ENCODE peak calls at places on chromosomes 12 and 14, in four cellular contexts. One of them, this sample, is unnamed. For H3K4me1, the result is how much of the 10 kb centered on the place peaks cover.

GRCh38 chr12:55446334-55446733 is 2.5 kb downstream of the OR6C2 start:
- DNase-seq in PC-3: peak
- DNase-seq in Peyer's patch: no peak
- DNase-seq in adrenal gland: no peak
- DNase-seq in this sample: no peak

GRCh38 chr14:100836053-100836805 is 10.3 kb downstream of the MEG3 start:
- DNase-seq in PC-3: no peak
- DNase-seq in adrenal gland: no peak
- DNase-seq in Peyer's patch: no peak
- DNase-seq in this sample: no peak

GRCh38 chr14:103846569-103847438 is 571 bp downstream of the PPP1R13B start:
- DNase-seq in PC-3: peak
- DNase-seq in Peyer's patch: peak
- DNase-seq in adrenal gland: peak
- DNase-seq in this sample: peak

GRCh38 chr12:113844495-113845175 is 121.5 kb downstream of the RBM19 start:
- DNase-seq in adrenal gland: no peak
- DNase-seq in PC-3: no peak
- DNase-seq in Peyer's patch: no peak
- DNase-seq in this sample: no peak

GRCh38 chr12:128323115-128323514 is 56.1 kb downstream of the TMEM132C start:
- DNase-seq in Peyer's patch: no peak
- DNase-seq in PC-3: no peak
- DNase-seq in adrenal gland: no peak
- DNase-seq in this sample: no peak

GRCh38 chr14:24368562-24369252 is 723 bp downstream of the NFATC4 start:
- DNase-seq in adrenal gland: peak
- DNase-seq in PC-3: no peak
- DNase-seq in Peyer's patch: no peak
- DNase-seq in this sample: no peak

GRCh38 chr12:8033153-8034044 is 883 bp downstream of the FOXJ2 start:
- DNase-seq in adrenal gland: peak
- DNase-seq in Peyer's patch: no peak
- DNase-seq in PC-3: peak
- DNase-seq in this sample: no peak

GRCh38 chr12:69240625-69240984 is 1.2 kb downstream of the CPSF6 start:
- DNase-seq in adrenal gland: no peak
- DNase-seq in Peyer's patch: no peak
- DNase-seq in PC-3: no peak
- DNase-seq in this sample: no peak

GRCh38 chr12:116102019-116102418 is 175.5 kb downstream of the MED13L start:
- DNase-seq in PC-3: no peak
- DNase-seq in adrenal gland: no peak
- DNase-seq in Peyer's patch: no peak
- DNase-seq in this sample: no peak

GRCh38 chr12:29591140-29592020 is 93.9 kb upstream of the OVCH1 start:
- DNase-seq in PC-3: no peak
- DNase-seq in adrenal gland: no peak
- DNase-seq in Peyer's patch: no peak
- DNase-seq in this sample: no peak

GRCh38 chr14:64891839-64892375 is 12.2 kb upstream of the SPTB start:
- DNase-seq in adrenal gland: peak
- DNase-seq in Peyer's patch: no peak
- DNase-seq in PC-3: peak
- DNase-seq in this sample: no peak

GRCh38 chr14:99570542-99571302 is 33.3 kb downstream of the CCDC85C start:
- DNase-seq in PC-3: no peak
- DNase-seq in adrenal gland: no peak
- DNase-seq in Peyer's patch: no peak
- DNase-seq in this sample: no peak

GRCh38 chr14:99571303-99571986 is 32.6 kb downstream of the CCDC85C start:
- DNase-seq in adrenal gland: no peak
- DNase-seq in Peyer's patch: peak
- DNase-seq in PC-3: peak
- DNase-seq in this sample: peak

GRCh38 chr14:99573000-99573330 is 31.0 kb downstream of the CCDC85C start:
- DNase-seq in Peyer's patch: no peak
- DNase-seq in PC-3: no peak
- DNase-seq in adrenal gland: no peak
- DNase-seq in this sample: no peak

GRCh38 chr14:99573436-99574098 is 30.4 kb downstream of the CCDC85C start:
- DNase-seq in adrenal gland: no peak
- DNase-seq in PC-3: no peak
- DNase-seq in Peyer's patch: no peak
- DNase-seq in this sample: no peak

DNA sequence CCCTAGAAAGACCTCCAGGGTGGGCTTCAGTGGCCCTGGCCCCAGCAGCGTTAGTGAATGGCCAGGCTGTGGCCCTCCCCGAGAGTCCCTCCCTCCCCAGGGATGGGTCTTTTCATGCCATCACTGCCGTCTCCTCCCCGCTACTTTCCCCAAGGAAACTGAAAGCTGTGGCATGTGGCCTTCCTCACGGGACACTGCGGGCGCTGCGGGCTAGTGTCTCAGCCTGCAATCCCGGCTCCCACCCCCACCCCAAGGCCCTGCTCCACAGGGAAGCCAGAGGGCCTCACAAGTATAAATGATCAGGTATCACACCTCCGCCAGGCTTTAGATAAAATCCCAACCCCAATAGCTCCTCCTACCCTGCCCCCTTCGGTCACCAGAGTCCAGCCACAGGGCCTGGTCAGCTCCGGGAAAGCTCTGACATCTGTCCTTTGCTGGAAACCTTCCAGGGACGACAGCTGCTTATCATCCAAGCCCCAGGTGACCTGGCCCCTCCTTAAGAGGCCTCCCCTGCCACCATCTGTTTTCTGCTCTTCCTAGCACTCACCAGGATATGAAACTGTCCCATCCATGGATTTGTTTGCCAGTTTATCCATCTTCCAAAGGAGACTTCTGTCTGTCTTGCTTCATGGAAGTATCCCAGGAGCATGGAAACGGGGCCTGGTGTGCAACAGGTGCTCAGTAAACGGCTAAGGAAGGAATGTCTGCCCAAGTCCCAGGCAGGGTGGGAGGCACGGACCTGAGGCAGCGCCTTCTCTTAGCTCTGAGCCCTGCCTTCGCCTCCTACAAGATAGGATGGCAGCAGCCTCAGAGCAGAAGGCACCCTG is 31.6 kb downstream of the CCDC85C start:
- DNase-seq in adrenal gland: peak
- DNase-seq in PC-3: no peak
- DNase-seq in Peyer's patch: peak
- DNase-seq in this sample: peak
- H3K4me1 ChIP-seq in adrenal gland: half or more
- H3K4me1 ChIP-seq in PC-3: under half
- H3K4me1 ChIP-seq in Peyer's patch: under half
- H3K4me1 ChIP-seq in this sample: half or more

GRCh38 chr14:99182548-99183115 is 89.4 kb downstream of the BCL11B start:
- DNase-seq in PC-3: no peak
- DNase-seq in adrenal gland: no peak
- DNase-seq in Peyer's patch: no peak
- DNase-seq in this sample: no peak

GRCh38 chr14:99181804-99182520 is 90.0 kb downstream of the BCL11B start:
- DNase-seq in Peyer's patch: no peak
- DNase-seq in PC-3: no peak
- DNase-seq in adrenal gland: no peak
- DNase-seq in this sample: no peak

GRCh38 chr14:99181246-99181645 is 90.8 kb downstream of the BCL11B start:
- DNase-seq in Peyer's patch: no peak
- DNase-seq in adrenal gland: no peak
- DNase-seq in PC-3: no peak
- DNase-seq in this sample: no peak

GRCh38 chr14:99183716-99184115 is 88.3 kb downstream of the BCL11B start:
- DNase-seq in PC-3: no peak
- DNase-seq in Peyer's patch: no peak
- DNase-seq in adrenal gland: no peak
- DNase-seq in this sample: no peak

GRCh38 chr14:99183311-99183710 is 88.7 kb downstream of the BCL11B start:
- DNase-seq in PC-3: no peak
- DNase-seq in adrenal gland: no peak
- DNase-seq in Peyer's patch: no peak
- DNase-seq in this sample: no peak
- H3K4me1 ChIP-seq in PC-3: under half
- H3K4me1 ChIP-seq in adrenal gland: under half
- H3K4me1 ChIP-seq in Peyer's patch: under half
- H3K4me1 ChIP-seq in this sample: under half

DNA sequence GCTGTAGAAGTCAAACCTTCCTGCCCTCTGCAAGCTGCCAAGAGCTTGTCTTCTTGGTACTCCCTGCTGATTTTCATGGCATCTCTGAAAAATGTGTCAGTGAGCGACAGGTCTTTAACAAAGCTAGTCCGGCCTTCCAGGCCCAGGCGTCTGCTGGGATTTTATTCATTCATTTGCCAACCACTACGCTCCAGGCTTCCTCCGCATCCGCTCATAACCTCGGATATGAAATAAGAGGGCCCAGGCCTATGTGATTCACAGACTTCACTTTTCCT is 13.8 kb downstream of the TSPAN9 start:
- DNase-seq in Peyer's patch: no peak
- DNase-seq in adrenal gland: no peak
- DNase-seq in PC-3: no peak
- DNase-seq in this sample: no peak
- H3K4me1 ChIP-seq in Peyer's patch: under half
- H3K4me1 ChIP-seq in adrenal gland: under half
- H3K4me1 ChIP-seq in PC-3: under half
- H3K4me1 ChIP-seq in this sample: half or more

GRCh38 chr12:118330421-118331018 is 42.2 kb downstream of the TAOK3 start:
- DNase-seq in PC-3: no peak
- DNase-seq in adrenal gland: no peak
- DNase-seq in Peyer's patch: no peak
- DNase-seq in this sample: no peak
- H3K4me1 ChIP-seq in PC-3: under half
- H3K4me1 ChIP-seq in adrenal gland: under half
- H3K4me1 ChIP-seq in Peyer's patch: under half
- H3K4me1 ChIP-seq in this sample: under half

DNA sequence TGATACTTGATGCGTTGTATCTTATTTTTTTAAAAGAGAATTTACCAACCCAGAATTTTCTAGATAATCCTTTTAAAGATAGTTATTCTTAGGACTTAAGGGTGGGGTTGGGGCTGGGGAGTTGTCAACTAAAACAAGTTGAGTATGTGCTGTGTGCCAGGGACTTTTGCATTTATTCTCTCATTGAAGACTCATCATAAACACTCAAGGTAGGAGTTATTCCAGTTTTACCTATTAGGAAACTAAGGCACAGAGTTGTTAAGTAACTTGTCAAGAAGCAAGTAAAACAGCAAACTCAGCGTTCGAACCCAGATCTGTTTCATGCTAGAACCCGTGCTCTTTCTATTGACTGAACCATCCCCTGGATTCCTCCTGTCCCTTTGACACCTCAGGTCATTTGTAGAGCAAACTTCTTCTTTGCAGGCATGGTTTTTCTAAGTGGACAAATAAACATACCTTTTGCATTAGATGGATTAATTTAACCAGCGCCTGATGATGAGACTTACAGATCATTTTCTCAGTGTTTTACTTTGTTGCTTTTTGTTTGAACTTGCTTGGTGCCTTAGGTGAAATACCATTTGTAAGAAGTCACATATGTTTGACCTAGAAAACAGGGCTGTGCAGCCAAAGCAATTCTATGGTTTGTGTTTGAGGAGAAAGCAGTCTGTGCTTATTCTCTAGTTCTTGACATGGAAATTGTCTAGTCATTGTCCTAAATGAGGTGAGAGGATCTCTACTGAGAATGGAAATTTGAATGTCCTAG is 110.9 kb downstream of the DIP2B start:
- DNase-seq in PC-3: peak
- DNase-seq in adrenal gland: no peak
- DNase-seq in Peyer's patch: no peak
- DNase-seq in this sample: no peak
- H3K4me1 ChIP-seq in PC-3: under half
- H3K4me1 ChIP-seq in adrenal gland: under half
- H3K4me1 ChIP-seq in Peyer's patch: under half
- H3K4me1 ChIP-seq in this sample: under half

GRCh38 chr12:65667932-65668331 is 156.4 kb upstream of the HMGA2 start:
- DNase-seq in PC-3: no peak
- DNase-seq in adrenal gland: no peak
- DNase-seq in Peyer's patch: no peak
- DNase-seq in this sample: no peak
- H3K4me1 ChIP-seq in PC-3: under half
- H3K4me1 ChIP-seq in adrenal gland: under half
- H3K4me1 ChIP-seq in Peyer's patch: under half
- H3K4me1 ChIP-seq in this sample: under half

GRCh38 chr12:121061831-121062230 is 22.8 kb upstream of the OASL start:
- DNase-seq in adrenal gland: no peak
- DNase-seq in PC-3: peak
- DNase-seq in Peyer's patch: no peak
- DNase-seq in this sample: no peak
- H3K4me1 ChIP-seq in adrenal gland: under half
- H3K4me1 ChIP-seq in PC-3: under half
- H3K4me1 ChIP-seq in Peyer's patch: under half
- H3K4me1 ChIP-seq in this sample: under half

This sample was measured in right lobe of liver.